ENCODE peak calls at places on chromosome 2, in four cellular contexts. A is testis, I is stomach, E is heart left ventricle. F is an unnamed sample. For H3K27me3, the result is how much of the 10 kb centered on the place peaks cover.

GRCh38 chr2:120293123-120293990 is 40.7 kb downstream of the RALB start:
- DNase-seq in A (no peak), I (no peak), E (no peak), F (no peak)

GRCh38 chr2:181806039-181806392 is 85.5 kb upstream of the ITPRID2 start:
- DNase-seq in A (peak), I (no peak), E (no peak), F (no peak)

GRCh38 chr2:57204364-57204763 is 842.2 kb upstream of the VRK2 start:
- DNase-seq in A (no peak), I (no peak), E (no peak), F (no peak)

GRCh38 chr2:68765739-68766377 is 31.2 kb downstream of the ARHGAP25 start:
- DNase-seq in A (no peak), I (no peak), E (no peak), F (no peak)

GRCh38 chr2:10471046-10471571 is 23.0 kb upstream of the ODC1 start:
- DNase-seq in A (no peak), I (no peak), E (no peak), F (peak)

GRCh38 chr2:64595397-64596160 is 58.1 kb downstream of the SERTAD2 start:
- DNase-seq in A (no peak), I (no peak), E (no peak), F (no peak)

GRCh38 chr2:182744490-182744889 is 28.4 kb downstream of the DNAJC10 start:
- DNase-seq in A (no peak), I (no peak), E (no peak), F (no peak)

GRCh38 chr2:146978891-146979555 is 865.8 kb upstream of the ACVR2A start:
- DNase-seq in A (no peak), I (no peak), E (no peak), F (no peak)

GRCh38 chr2:72153026-72153791 is 5.5 kb upstream of the CYP26B1 start:
- DNase-seq in A (no peak), I (peak), E (no peak), F (no peak)

GRCh38 chr2:75986617-75987016 is 275.9 kb upstream of the GCFC2 start:
- DNase-seq in A (no peak), I (no peak), E (no peak), F (no peak)

GRCh38 chr2:61727746-61728145 is 126.1 kb downstream of the FAM161A start:
- DNase-seq in A (no peak), I (no peak), E (no peak), F (no peak)

GRCh38 chr2:8138923-8139667 is 542.8 kb upstream of the ID2 start:
- DNase-seq in A (no peak), I (no peak), E (no peak), F (no peak)

GRCh38 chr2:27954771-27955384 is 64.3 kb downstream of the BABAM2 start:
- DNase-seq in A (peak), I (no peak), E (no peak), F (no peak)

GRCh38 chr2:8627019-8627691 is 54.7 kb upstream of the ID2 start:
- DNase-seq in A (no peak), I (no peak), E (no peak), F (no peak)

GRCh38 chr2:121790276-121790956 is 35.0 kb downstream of the TSN start:
- DNase-seq in A (no peak), I (no peak), E (no peak), F (no peak)

GRCh38 chr2:54461251-54461650 is 5.1 kb downstream of the SPTBN1 start:
- DNase-seq in A (no peak), I (no peak), E (no peak), F (no peak)

GRCh38 chr2:54895735-54896134 is 154.5 kb downstream of the RTN4 start:
- DNase-seq in A (no peak), I (no peak), E (no peak), F (no peak)

GRCh38 chr2:47299555-47299954 is 103.4 kb upstream of the MSH2 start:
- DNase-seq in A (no peak), I (no peak), E (no peak), F (no peak)

GRCh38 chr2:158473719-158474392 is 17.1 kb downstream of the PKP4 start:
- DNase-seq in A (no peak), I (no peak), E (no peak), F (no peak)

GRCh38 chr2:103437161-103437560 is 675.3 kb downstream of the TMEM182 start:
- DNase-seq in A (no peak), I (no peak), E (no peak), F (no peak)

GRCh38 chr2:45941758-45942738 is 290.6 kb downstream of the PRKCE start:
- DNase-seq in A (no peak), I (no peak), E (no peak), F (no peak)

GRCh38 chr2:15979759-15980604 is 39.6 kb downstream of the MYCN start:
- DNase-seq in A (no peak), I (no peak), E (no peak), F (no peak)

GRCh38 chr2:208183937-208184336 is 5.9 kb downstream of the C2orf80 start:
- DNase-seq in A (no peak), I (no peak), E (no peak), F (no peak)

GRCh38 chr2:31329081-31329605 is 85.4 kb downstream of the XDH start:
- DNase-seq in A (no peak), I (no peak), E (no peak), F (no peak)

GRCh38 chr2:128301501-128301966 is 17.1 kb downstream of the HS6ST1 start:
- DNase-seq in A (no peak), I (no peak), E (peak), F (peak)

GRCh38 chr2:12727085-12727484 is 10.3 kb downstream of the TRIB2 start:
- DNase-seq in A (no peak), I (no peak), E (no peak), F (no peak)

GRCh38 chr2:46337208-46337994 is 40.2 kb downstream of the EPAS1 start:
- DNase-seq in A (no peak), I (no peak), E (no peak), F (no peak)

GRCh38 chr2:20398956-20399567 is 47.8 kb upstream of the RHOB start:
- DNase-seq in A (no peak), I (no peak), E (no peak), F (no peak)

GRCh38 chr2:191036365-191036764 is 22.4 kb upstream of the STAT1 start:
- DNase-seq in A (no peak), I (no peak), E (no peak), F (no peak)

GRCh38 chr2:121343191-121343590 is 58.2 kb upstream of the TFCP2L1 start:
- DNase-seq in A (no peak), I (no peak), E (no peak), F (no peak)

GRCh38 chr2:130915595-130916437 is 79.1 kb downstream of the ARHGEF4 start:
- DNase-seq in A (no peak), I (no peak), E (no peak), F (no peak)

GRCh38 chr2:226308981-226309380 is 490.6 kb downstream of the IRS1 start:
- DNase-seq in A (no peak), I (no peak), E (no peak), F (no peak)

GRCh38 chr2:241738040-241738686 is 3.7 kb downstream of the D2HGDH start:
- DNase-seq in A (no peak), I (no peak), E (no peak), F (peak)

GRCh38 chr2:241734208-241734466 is 293 bp upstream of the D2HGDH start:
- DNase-seq in A (no peak), I (no peak), E (no peak), F (no peak)

GRCh38 chr2:241736111-241736510 is 1.7 kb downstream of the D2HGDH start:
- DNase-seq in A (no peak), I (no peak), E (no peak), F (no peak)

GRCh38 chr2:241733391-241734207 is 831 bp upstream of the D2HGDH start:
- DNase-seq in A (no peak), I (no peak), E (peak), F (peak)

DNA sequence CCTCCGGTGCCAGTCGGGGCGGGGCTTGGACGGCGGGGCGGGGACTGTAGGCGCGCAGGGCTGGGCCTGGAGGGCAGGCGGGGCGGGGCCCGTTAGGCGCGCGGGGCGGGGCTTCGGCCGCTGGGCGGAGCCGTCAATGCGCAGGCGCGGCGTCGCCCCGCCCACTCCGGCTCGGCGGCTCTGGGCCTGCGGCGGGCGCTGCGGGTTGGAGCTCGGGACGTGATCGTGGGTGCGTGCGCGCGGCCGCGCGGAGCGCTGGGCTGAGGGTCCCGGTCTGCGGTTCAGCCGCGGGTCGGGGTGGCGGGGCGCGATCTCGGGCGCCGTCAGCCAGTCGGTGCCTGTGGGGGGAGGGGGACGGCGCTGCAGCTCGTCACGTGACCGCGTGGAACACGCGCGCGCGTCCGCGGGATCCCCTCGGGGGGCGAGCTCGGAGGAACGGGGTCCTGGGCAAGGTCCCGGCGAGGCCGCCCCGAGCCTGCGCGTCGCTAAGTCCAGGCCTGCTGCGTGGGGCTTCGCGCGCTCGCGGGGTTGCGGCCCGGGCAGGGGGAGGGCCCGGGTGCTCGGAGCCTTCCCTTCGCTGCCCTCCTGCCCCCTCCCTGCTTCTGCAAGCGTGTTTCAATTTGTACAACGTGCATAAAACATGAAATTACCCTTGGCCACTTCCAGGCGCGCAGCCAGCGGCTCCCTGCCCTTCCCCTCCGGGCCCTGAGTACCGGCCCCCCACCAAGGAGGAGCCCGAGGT is at the start of gene D2HGDH:
- DNase-seq in A (peak), I (peak), E (peak), F (peak)
- TF ChIP-seq POLR2A in A (peak), I (no peak), E (no peak), F (peak)

GRCh38 chr2:85137131-85137530 is 3.9 kb downstream of the TCF7L1 start:
- DNase-seq in A (no peak), I (no peak), E (no peak), F (no peak)

GRCh38 chr2:85132834-85133637 is at the start of gene TCF7L1:
- DNase-seq in A (peak), I (peak), E (peak), F (peak)

GRCh38 chr2:85133751-85134254 is 611 bp downstream of the TCF7L1 start:
- DNase-seq in A (peak), I (peak), E (peak), F (peak)

GRCh38 chr2:85134255-85135065 is 1.3 kb downstream of the TCF7L1 start:
- DNase-seq in A (peak), I (no peak), E (peak), F (peak)

DNA sequence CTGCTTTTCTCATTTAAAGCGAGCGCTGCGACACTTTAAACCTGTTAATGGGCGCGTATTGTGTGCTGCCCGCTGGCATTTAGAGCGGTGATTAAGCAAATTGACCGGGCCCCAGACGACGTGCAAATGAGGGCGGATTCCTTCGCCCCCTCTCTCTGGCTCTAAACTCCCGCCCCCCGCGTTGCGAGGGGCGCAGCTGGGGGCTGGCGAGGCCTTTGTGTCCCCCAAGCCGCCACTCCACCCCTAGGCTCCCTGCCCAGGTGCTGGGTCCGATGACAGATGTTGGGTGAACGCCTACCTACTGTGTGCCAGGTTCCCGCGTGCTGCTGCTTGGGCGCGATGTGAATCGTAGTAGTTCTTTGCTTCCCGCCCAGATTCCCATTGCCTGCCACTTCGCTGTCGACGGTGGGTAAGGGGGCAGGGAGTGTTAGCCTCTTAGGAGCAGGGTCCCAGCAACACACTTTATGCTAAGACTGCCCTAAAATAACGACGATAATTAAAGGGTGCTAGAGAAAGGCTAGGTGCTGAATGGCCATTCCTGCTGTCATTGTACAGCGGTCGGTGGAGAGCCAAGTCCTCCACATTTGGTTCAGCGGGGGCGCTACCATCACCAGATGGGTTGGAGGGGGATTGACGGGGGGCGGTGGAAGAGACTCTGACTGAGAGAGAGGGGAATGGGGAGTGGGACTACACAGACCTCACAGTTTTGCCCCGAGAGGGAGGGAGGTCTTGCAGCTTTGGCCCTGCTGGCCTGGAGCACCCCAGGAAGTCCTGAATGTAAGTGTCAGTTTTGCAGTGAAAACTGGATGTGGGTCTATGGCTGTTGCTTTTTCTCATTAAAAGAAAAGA is 2.1 kb downstream of the TCF7L1 start:
- DNase-seq in A (no peak), I (no peak), E (no peak), F (no peak)
- H3K27me3 ChIP-seq in A (under half), I (under half), E (under half), F (under half)

DNA sequence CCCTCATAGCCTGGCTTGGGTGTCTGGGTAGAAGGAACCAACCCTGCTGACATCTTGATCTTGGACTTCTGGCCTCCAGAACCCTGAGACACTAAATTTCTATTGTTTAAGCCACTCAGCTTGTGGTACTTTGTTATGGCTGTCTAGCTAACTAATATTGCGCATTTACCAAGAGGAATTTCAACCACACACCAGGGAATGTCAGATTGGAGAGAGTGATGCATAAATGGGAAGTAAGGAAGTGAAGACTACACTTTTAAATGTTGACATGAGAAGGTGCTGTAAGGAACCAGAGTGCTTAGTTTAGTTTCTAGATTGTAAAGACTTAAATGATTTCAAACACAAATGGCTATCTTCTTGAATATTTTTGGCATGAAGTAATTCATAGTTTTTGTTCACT is 98.9 kb upstream of the ITGB6 start:
- DNase-seq in A (no peak), I (no peak), E (no peak), F (no peak)
- TF ChIP-seq POLR2A in A (no peak), I (no peak), E (no peak), F (no peak)

GRCh38 chr2:219638217-219638947 is 11.0 kb downstream of the SLC4A3 start:
- DNase-seq in A (no peak), I (no peak), E (no peak), F (no peak)
- H3K27me3 ChIP-seq in A (under half), I (under half), E (under half), F (under half)

GRCh38 chr2:95159690-95160449 is at the start of gene ZNF514:
- DNase-seq in A (peak), I (peak), E (peak), F (peak)

GRCh38 chr2:95165030-95165370 is 609 bp upstream of the ZNF2 start:
- DNase-seq in A (no peak), I (no peak), E (no peak), F (no peak)

GRCh38 chr2:95166065-95166763 is 605 bp downstream of the ZNF2 start:
- DNase-seq in A (no peak), I (no peak), E (no peak), F (no peak)

DNA sequence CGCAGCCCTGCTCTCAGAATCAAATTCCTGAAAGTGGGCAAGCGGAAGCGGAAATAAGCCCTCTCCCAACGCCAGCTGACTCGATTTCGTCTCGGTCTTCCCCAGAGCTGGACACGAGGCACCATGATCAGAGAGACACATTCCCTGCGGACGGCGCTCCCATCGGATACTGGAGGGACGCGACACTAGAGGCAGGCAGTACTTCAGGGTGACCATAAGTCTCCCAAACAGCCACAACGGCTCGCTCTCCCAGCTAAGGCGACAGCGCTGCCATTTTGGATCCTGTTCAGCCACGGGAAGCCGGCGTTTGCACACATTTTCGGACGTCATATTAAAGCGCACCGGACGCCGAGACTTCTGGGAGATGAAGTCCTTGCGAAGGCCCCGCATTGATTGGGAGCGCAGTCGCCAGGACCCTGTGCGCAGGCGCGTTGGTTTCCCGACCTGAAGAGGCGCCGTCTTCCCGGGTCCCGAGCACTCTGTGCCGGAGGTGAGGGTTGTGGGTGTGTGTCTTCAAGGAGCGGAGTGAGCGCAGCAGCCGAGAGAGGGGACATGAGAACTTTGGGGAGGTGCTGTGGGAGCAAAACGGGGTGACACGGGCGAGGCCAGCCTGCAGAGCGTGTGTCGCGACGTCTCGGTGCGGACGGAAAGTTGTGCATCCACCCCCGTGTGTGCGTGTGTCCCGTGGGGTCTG is at the start of gene ZNF2:
- DNase-seq in A (peak), I (peak), E (peak), F (peak)
- TF ChIP-seq POLR2A in A (no peak), I (no peak), E (no peak), F (peak)

GRCh38 chr2:66428986-66429612 is 5.8 kb upstream of the MEIS1 start:
- DNase-seq in A (no peak), I (no peak), E (no peak), F (no peak)

GRCh38 chr2:66430195-66430905 is 4.6 kb upstream of the MEIS1 start:
- DNase-seq in A (no peak), I (no peak), E (no peak), F (no peak)

GRCh38 chr2:66430906-66431619 is 3.9 kb upstream of the MEIS1 start:
- DNase-seq in A (no peak), I (no peak), E (no peak), F (no peak)

GRCh38 chr2:66426250-66427064 is 8.5 kb upstream of the MEIS1 start:
- DNase-seq in A (no peak), I (no peak), E (peak), F (peak)

DNA sequence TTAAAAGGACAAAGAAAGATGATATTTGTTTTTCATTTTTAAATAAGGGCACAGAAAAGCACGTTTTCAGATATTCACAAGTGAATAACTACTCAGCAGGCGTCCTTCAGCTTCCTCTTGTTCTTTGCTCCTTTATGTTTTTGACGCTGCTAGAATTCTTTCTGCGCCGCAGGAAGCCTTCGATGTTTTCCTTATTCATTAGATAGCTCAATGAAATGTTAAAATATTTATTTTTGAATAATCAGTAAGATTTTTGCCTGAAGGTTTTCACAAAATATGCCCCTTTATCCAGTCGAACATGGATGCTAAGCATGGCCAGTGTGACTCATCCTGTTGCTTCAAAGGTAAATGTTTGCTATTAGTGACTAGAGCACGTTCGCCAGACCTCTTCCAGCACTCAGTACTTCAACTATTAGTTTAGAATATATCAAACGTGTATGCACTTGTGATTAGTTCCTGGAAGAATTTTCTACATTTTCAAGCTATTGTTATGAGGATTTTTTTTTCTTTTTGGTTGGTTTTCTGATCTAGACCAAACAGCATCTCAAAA is 7.6 kb upstream of the MEIS1 start:
- DNase-seq in A (no peak), I (no peak), E (no peak), F (no peak)
- H3K27me3 ChIP-seq in A (under half), I (half or more), E (under half), F (under half)